ENCODE peak calls at places on chromosomes 16 and 17, in four cellular contexts. J is RCC 7860, S is HEK293T, P is frontal cortex. F is an unnamed sample.

GRCh38 chr17:9821921-9822320 is at the start of gene GSG1L2:
- DNase-seq in J (no peak), S (no peak), P (no peak), F (no peak)

GRCh38 chr17:63881935-63882601 is at the start of gene GH2:
- DNase-seq in J (peak; percentile 27), S (peak; percentile 86), P (peak; percentile 69), F (peak; percentile 55)

GRCh38 chr16:87317766-87318121 is 552 bp upstream of the C16orf95 start:
- DNase-seq in J (no peak), S (peak; percentile 54), P (no peak), F (peak; percentile 24)

GRCh38 chr16:12752159-12752558 is 51.5 kb downstream of the CPPED1 start:
- DNase-seq in J (no peak), S (no peak), P (no peak), F (no peak)

GRCh38 chr17:82416771-82417170 is 1.4 kb upstream of the HEXD start:
- DNase-seq in J (no peak), S (no peak), P (no peak), F (no peak)

GRCh38 chr16:12379318-12379717 is 402.8 kb downstream of the SNX29 start:
- DNase-seq in J (no peak), S (no peak), P (no peak), F (no peak)

GRCh38 chr16:21646721-21647561 is 5.5 kb downstream of the IGSF6 start:
- DNase-seq in J (peak; percentile 33), S (no peak), P (no peak), F (peak; percentile 83)

GRCh38 chr17:82333279-82334171 is at the start of gene SECTM1:
- DNase-seq in J (no peak), S (no peak), P (peak; percentile 65), F (no peak)

GRCh38 chr17:1252203-1252608 is 18.0 kb upstream of the BHLHA9 start:
- DNase-seq in J (no peak), S (no peak), P (no peak), F (no peak)

GRCh38 chr17:8149419-8150193 is 2.6 kb downstream of the PER1 start:
- DNase-seq in J (no peak), S (no peak), P (no peak), F (no peak)

GRCh38 chr17:40070895-40071719 is 8.3 kb downstream of the THRA start:
- DNase-seq in J (no peak), S (no peak), P (no peak), F (no peak)

GRCh38 chr16:28874406-28874805 is 3.9 kb upstream of the ATP2A1 start:
- DNase-seq in J (no peak), S (no peak), P (no peak), F (no peak)